ENCODE peak calls at places on chromosome 11, in nine cellular contexts. C is LHCN-M2; J is naive thymus-derived CD8-positive, alpha-beta T cell; Y is NCI-H510A; K is body of pancreas; A is stimulated activated CD4-positive, alpha-beta T cell treated with anti-CD3 and anti-CD28 coated beads, Interleukin-1b, Interleukin-23, amount 100 ng/mL, for 4 hours; V is AG08395; G is 8988T; Q is A673. T is an unnamed sample.

GRCh38 chr11:73306069-73306468 is 2.0 kb upstream of the ARHGEF17 start:
- DNase-seq in C (no peak), J (no peak), Y (no peak), K (no peak), A (no peak), V (no peak), G (no peak), Q (no peak), T (no peak)

GRCh38 chr11:22465620-22466019 is 127.4 kb downstream of the SLC17A6 start:
- DNase-seq in C (no peak), J (no peak), Y (no peak), K (no peak), A (no peak), V (no peak), G (no peak), Q (no peak), T (no peak)

GRCh38 chr11:128902515-128903066 is 11.4 kb downstream of the KCNJ5 start:
- DNase-seq in C (peak; percentile 84), J (no peak), Y (no peak), K (no peak), A (no peak), V (peak; percentile 65), G (no peak), Q (no peak), T (no peak)

GRCh38 chr11:112555491-112556364 is 295.1 kb upstream of the PLET1 start:
- DNase-seq in C (peak; percentile 32), J (peak; percentile 57), Y (peak; percentile 21), K (peak; percentile 55), A (peak; percentile 66), V (peak; percentile 52), G (peak; percentile 51), Q (peak; percentile 89), T (peak; percentile 45)

GRCh38 chr11:19669511-19669910 is 43.1 kb upstream of the NAV2 start:
- DNase-seq in C (no peak), J (no peak), Y (no peak), K (no peak), A (no peak), V (no peak), G (no peak), Q (no peak), T (no peak)

GRCh38 chr11:46529086-46529905 is 64.5 kb downstream of the AMBRA1 start:
- DNase-seq in C (peak; percentile 44), J (peak; percentile 80), Y (no peak), K (peak; percentile 64), A (peak; percentile 60), V (peak; percentile 85), G (peak; percentile 84), Q (peak; percentile 89), T (peak; percentile 58)

GRCh38 chr11:62435741-62436485 is 17.1 kb downstream of the SCGB1A1 start:
- DNase-seq in C (no peak), J (no peak), Y (no peak), K (no peak), A (no peak), V (no peak), G (no peak), Q (no peak), T (no peak)

GRCh38 chr11:108663154-108663877 is 1.6 kb upstream of the DDX10 start:
- DNase-seq in C (no peak), J (no peak), Y (no peak), K (no peak), A (no peak), V (no peak), G (no peak), Q (no peak), T (no peak)

GRCh38 chr11:68066742-68067141 is 27.9 kb downstream of the TCIRG1 start:
- DNase-seq in C (no peak), J (no peak), Y (no peak), K (no peak), A (no peak), V (no peak), G (no peak), Q (no peak), T (no peak)

GRCh38 chr11:108307751-108308150 is 84.9 kb downstream of the ATM start:
- DNase-seq in C (no peak), J (no peak), Y (no peak), K (no peak), A (no peak), V (no peak), G (no peak), Q (no peak), T (no peak)